ENCODE peak calls at places on chromosomes 7 and 10, in ten cellular contexts. P is small intestine; V is CD8-positive, alpha-beta T cell; Z is IMR-90; N is CD8-positive, alpha-beta memory T cell; G is neuronal stem cell; E is heart right ventricle; O is stomach; R is iPS DF 6.9; B is CD4-positive, CD25-positive, alpha-beta regulatory T cell. H is an unnamed sample.

GRCh38 chr7:8455426-8455825 is 22.0 kb downstream of the NXPH1 start:
- DNase-seq in B (no peak), Z (no peak), N (no peak), O (no peak), E (no peak), P (no peak), G (no peak), V (no peak), R (no peak), H (no peak)

GRCh38 chr10:123678376-123678775 is 12.2 kb downstream of the GPR26 start:
- DNase-seq in E (no peak), O (no peak), B (no peak), G (no peak), Z (no peak), R (no peak), P (no peak), V (no peak), N (no peak), H (no peak)

GRCh38 chr7:16421333-16422099 is at the start of gene CRPPA:
- DNase-seq in P (peak; percentile 84), B (no peak), O (no peak), N (no peak), E (peak; percentile 21), Z (peak; percentile 21), R (no peak), G (no peak), V (no peak), H (no peak)

GRCh38 chr7:21941570-21942224 is 4.0 kb downstream of the CDCA7L start:
- DNase-seq in B (peak; percentile 5), Z (peak; percentile 43), R (no peak), E (no peak), N (no peak), G (no peak), P (peak; percentile 65), V (no peak), O (peak; percentile 57), H (no peak)

GRCh38 chr7:155962191-155962967 is 150.1 kb upstream of the SHH start:
- DNase-seq in G (no peak), E (no peak), P (peak; percentile 85), R (no peak), B (no peak), V (no peak), O (peak; percentile 56), Z (peak; percentile 77), N (no peak), H (no peak)

GRCh38 chr10:79313911-79314439 is 33.3 kb upstream of the PPIF start:
- DNase-seq in O (no peak), N (no peak), R (no peak), E (no peak), G (no peak), V (no peak), Z (no peak), B (no peak), P (no peak), H (no peak)

GRCh38 chr7:6589829-6590644 is at the start of gene INTS15:
- DNase-seq in B (peak; percentile 90), N (peak; percentile 91), V (peak; percentile 66), Z (peak; percentile 77), R (no peak), O (peak; percentile 84), P (peak; percentile 77), E (peak; percentile 62), G (peak; percentile 83), H (no peak)

GRCh38 chr7:68694656-68695055 is 903.6 kb upstream of the AUTS2 start:
- DNase-seq in N (no peak), O (no peak), B (no peak), R (no peak), E (no peak), G (no peak), Z (no peak), V (no peak), P (no peak), H (no peak)

GRCh38 chr7:95209778-95210177 is 114.6 kb downstream of the PON1 start:
- DNase-seq in G (no peak), N (no peak), Z (no peak), V (no peak), E (no peak), P (no peak), B (no peak), R (no peak), O (no peak), H (no peak)

GRCh38 chr10:35574924-35575352 is 30.2 kb upstream of the GJD4 start:
- DNase-seq in N (no peak), P (no peak), G (no peak), O (no peak), R (no peak), V (no peak), E (no peak), B (no peak), Z (peak; percentile 98), H (no peak)

GRCh38 chr7:154844499-154844898 is 158.4 kb downstream of the PAXIP1 start:
- DNase-seq in O (no peak), Z (no peak), R (no peak), P (no peak), E (no peak), N (no peak), B (no peak), V (no peak), G (no peak), H (no peak)

GRCh38 chr7:47119408-47119807 is 462.5 kb downstream of the TNS3 start:
- DNase-seq in P (no peak), Z (no peak), V (no peak), N (no peak), G (no peak), E (no peak), B (no peak), R (no peak), O (no peak), H (no peak)

GRCh38 chr7:26165950-26166680 is 14.1 kb downstream of the NFE2L3 start:
- DNase-seq in V (no peak), R (no peak), G (no peak), P (no peak), Z (no peak), O (no peak), N (no peak), E (no peak), B (no peak), H (no peak)

GRCh38 chr7:127792528-127793342 is 140.7 kb downstream of the SND1 start:
- DNase-seq in O (peak; percentile 40), B (peak; percentile 5), G (peak; percentile 33), N (no peak), R (peak; percentile 68), E (no peak), P (peak; percentile 52), Z (no peak), V (peak; percentile 1), H (no peak)

DNA sequence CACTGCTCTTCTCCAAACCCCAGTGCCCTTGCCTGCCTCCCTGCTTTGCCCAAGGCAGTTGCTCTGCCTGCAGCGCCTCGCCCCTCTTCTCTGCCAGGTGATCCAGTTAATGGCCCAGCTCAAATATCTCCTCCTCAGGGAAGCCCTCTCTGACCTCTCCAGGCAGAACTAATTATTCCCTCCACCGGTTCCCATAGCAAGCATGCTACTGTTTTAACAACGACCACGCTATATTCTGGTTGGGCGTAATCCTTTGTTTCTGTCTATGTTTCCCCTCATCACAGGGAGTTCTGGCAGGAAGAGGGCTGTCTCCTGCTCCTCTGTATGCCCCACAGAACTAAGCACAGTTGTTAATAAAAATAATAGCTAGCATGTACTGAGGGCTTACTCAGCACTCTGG is 36.8 kb upstream of the R3HCC1L start:
- DNase-seq in V (no peak), B (no peak), O (no peak), P (no peak), R (no peak), E (no peak), N (no peak), Z (no peak), G (no peak), H (no peak)
- H3K27ac ChIP-seq in V (no peak overlapping the region), B (no peak overlapping the region), O (no peak overlapping the region), P (no peak overlapping the region), R (no peak overlapping the region), E (no peak overlapping the region), N (no peak overlapping the region), Z (no peak overlapping the region), G (no peak overlapping the region), H (no peak overlapping the region)

DNA sequence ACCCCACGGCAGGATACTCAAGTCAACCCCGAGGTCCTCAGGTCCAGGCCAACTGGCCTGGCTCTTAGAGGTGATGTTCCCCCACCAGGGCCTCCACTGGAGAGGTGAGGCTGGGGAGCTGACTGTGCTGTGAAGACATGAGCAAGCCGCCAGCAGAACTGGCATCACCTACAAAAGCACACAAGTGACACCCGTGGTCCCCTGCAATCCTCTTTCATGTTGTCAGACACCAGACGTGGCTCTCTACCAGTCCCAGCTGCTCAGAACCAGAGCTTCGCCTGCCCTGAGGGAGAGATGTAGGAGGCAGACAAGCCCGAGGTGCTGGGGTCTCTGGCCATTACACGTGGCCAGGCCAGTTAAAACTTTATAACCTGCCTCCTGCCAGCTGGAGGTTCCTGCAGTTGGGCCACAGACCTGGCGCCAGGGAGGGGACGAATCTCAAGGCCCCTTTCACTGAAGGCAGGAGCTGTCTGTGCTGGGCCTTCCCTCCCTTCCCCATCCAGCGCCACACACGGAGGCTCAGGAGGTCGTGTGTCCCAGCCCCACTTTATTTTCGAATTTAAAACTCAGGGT is 2.2 kb downstream of the COMTD1 start:
- DNase-seq in Z (no peak), B (no peak), G (no peak), E (no peak), R (no peak), N (peak; percentile 26), P (no peak), V (no peak), O (no peak), H (no peak)
- H3K27ac ChIP-seq in Z (peak overlapping the region; percentile 3), B (peak overlapping the region; percentile 82), G (peak overlapping the region; percentile 60), E (peak overlapping the region; percentile 91), R (no peak overlapping the region), N (peak overlapping the region; percentile 83), P (peak overlapping the region; percentile 74), V (peak overlapping the region; percentile 64), O (peak overlapping the region; percentile 86), H (peak overlapping the region; percentile 78)

GRCh38 chr7:22954251-22954650 is 59.7 kb downstream of the HYCC1 start:
- DNase-seq in P (no peak), E (no peak), B (no peak), N (no peak), G (no peak), Z (no peak), V (no peak), R (no peak), O (no peak), H (no peak)
- H3K27ac ChIP-seq in P (no peak overlapping the region), E (no peak overlapping the region), B (no peak overlapping the region), N (no peak overlapping the region), G (no peak overlapping the region), Z (no peak overlapping the region), V (no peak overlapping the region), R (no peak overlapping the region), O (no peak overlapping the region), H (no peak overlapping the region)

DNA sequence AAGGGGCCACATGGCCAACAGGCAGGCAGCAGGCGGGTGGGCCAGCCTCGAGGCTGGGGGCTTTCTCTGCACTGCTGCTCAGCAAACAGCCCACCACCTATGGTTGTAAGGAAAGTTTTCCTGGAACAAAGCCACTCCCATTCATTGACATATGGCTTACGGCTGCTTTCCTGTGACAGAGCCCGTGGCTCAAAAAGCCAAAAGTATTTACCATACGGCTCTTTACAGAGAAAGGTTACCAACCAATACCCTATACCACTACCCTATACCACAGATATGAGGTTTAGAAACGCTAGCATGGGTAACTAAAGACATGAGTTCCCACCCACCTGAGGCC is 152.7 kb downstream of the MAD1L1 start:
- DNase-seq in R (no peak), N (no peak), E (no peak), G (no peak), B (no peak), P (no peak), O (no peak), Z (no peak), V (no peak), H (no peak)
- H3K27ac ChIP-seq in R (no peak overlapping the region), N (peak overlapping the region; percentile 43), E (no peak overlapping the region), G (no peak overlapping the region), B (no peak overlapping the region), P (no peak overlapping the region), O (no peak overlapping the region), Z (no peak overlapping the region), V (no peak overlapping the region), H (no peak overlapping the region)